ENCODE peak calls at places on chromosomes 4 and X, in four cellular contexts. H is GM23248, I is fibroblast of lung, K is HCT116. E is an unnamed sample. For H3K4me1, the result is how much of the 10 kb centered on the place peaks cover.

GRCh38 chr4:151638295-151638858 is 122.4 kb downstream of the GATB start:
- DNase-seq in K (no peak), I (no peak), H (no peak), E (no peak)

GRCh38 chrX:128436397-128437103 is 384.3 kb upstream of the ACTRT1 start:
- DNase-seq in H (no peak), I (no peak), K (no peak), E (no peak)

GRCh38 chr4:26558166-26558895 is 25.6 kb upstream of the TBC1D19 start:
- DNase-seq in H (peak), K (no peak), I (no peak), E (no peak)

GRCh38 chrX:129678176-129678880 is 23.6 kb upstream of the APLN start:
- DNase-seq in I (peak), K (no peak), H (peak), E (no peak)

GRCh38 chrX:39955621-39956020 is 142.1 kb downstream of the BCOR start:
- DNase-seq in I (no peak), K (no peak), H (no peak), E (no peak)

GRCh38 chr4:144788469-144788868 is 142.5 kb downstream of the HHIP start:
- DNase-seq in K (no peak), I (no peak), H (no peak), E (no peak)

GRCh38 chr4:103050736-103051436 is 25.7 kb downstream of the SLC9B2 start:
- DNase-seq in I (no peak), K (no peak), H (peak), E (peak)

GRCh38 chr4:185229021-185229818 is 19.8 kb downstream of the SNX25 start:
- DNase-seq in I (no peak), H (no peak), K (no peak), E (no peak)

GRCh38 chr4:174521800-174522182 is 497 bp downstream of the HPGD start:
- DNase-seq in H (peak), I (no peak), K (no peak), E (no peak)

GRCh38 chr4:115274545-115274944 is 161.1 kb upstream of the NDST4 start:
- DNase-seq in K (no peak), I (no peak), H (no peak), E (no peak)

GRCh38 chr4:30354605-30355004 is 365.6 kb upstream of the PCDH7 start:
- DNase-seq in H (no peak), K (no peak), I (no peak), E (no peak)

GRCh38 chr4:167826281-167826680 is 266.1 kb upstream of the ANXA10 start:
- DNase-seq in H (no peak), K (no peak), I (peak), E (no peak)

GRCh38 chr4:101464596-101464995 is 117.3 kb upstream of the PPP3CA start:
- DNase-seq in I (no peak), H (no peak), K (no peak), E (no peak)

GRCh38 chrX:1412551-1413161 is 20.7 kb upstream of the SLC25A6 start:
- DNase-seq in H (no peak), I (no peak), K (no peak), E (no peak)

GRCh38 chr4:186693159-186693815 is 30.4 kb downstream of the FAT1 start:
- DNase-seq in K (peak), H (peak), I (peak), E (peak)

GRCh38 chrX:57821703-57822375 is 88.4 kb downstream of the ZXDA start:
- DNase-seq in H (peak), I (peak), K (peak), E (peak)

GRCh38 chr4:185576918-185577591 is 41.7 kb upstream of the PDLIM3 start:
- DNase-seq in I (no peak), K (no peak), H (no peak), E (peak)

GRCh38 chr4:159016527-159017137 is 86.2 kb upstream of the RAPGEF2 start:
- DNase-seq in I (peak), K (no peak), H (no peak), E (peak)

GRCh38 chr4:2600878-2601277 is 64.4 kb downstream of the FAM193A start:
- DNase-seq in H (no peak), K (no peak), I (no peak), E (no peak)

GRCh38 chrX:53088136-53088974 is 5.6 kb upstream of the KANTR start:
- DNase-seq in I (peak), K (no peak), H (peak), E (peak)

GRCh38 chrX:135015526-135016245 is 6.7 kb downstream of the RTL8B start:
- DNase-seq in K (no peak), I (no peak), H (no peak), E (no peak)

GRCh38 chrX:152072236-152072635 is 66.1 kb downstream of the MAGEA10 start:
- DNase-seq in K (no peak), I (peak), H (peak), E (peak)

GRCh38 chr4:185987976-185988627 is 80.9 kb upstream of the TLR3 start:
- DNase-seq in K (no peak), H (peak), I (no peak), E (peak)

GRCh38 chrX:118189628-118190027 is 73.0 kb upstream of the KLHL13 start:
- DNase-seq in H (no peak), I (no peak), K (no peak), E (no peak)

GRCh38 chr4:57490520-57490919 is 380.3 kb upstream of the IGFBP7 start:
- DNase-seq in H (no peak), I (no peak), K (no peak), E (no peak)

GRCh38 chrX:28120076-28120475 is 138.8 kb upstream of the DCAF8L1 start:
- DNase-seq in H (no peak), K (peak), I (no peak), E (no peak)

GRCh38 chr4:111066447-111066846 is 443.6 kb upstream of the PITX2 start:
- DNase-seq in I (no peak), H (peak), K (no peak), E (peak)

GRCh38 chr4:119755599-119755998 is 127.0 kb upstream of the PDE5A start:
- DNase-seq in H (no peak), K (no peak), I (no peak), E (peak)

GRCh38 chr4:37008199-37008598 is 236.3 kb upstream of the NWD2 start:
- DNase-seq in I (peak), K (no peak), H (no peak), E (no peak)

GRCh38 chrX:20595928-20596550 is 329.3 kb upstream of the RPS6KA3 start:
- DNase-seq in I (peak), H (peak), K (no peak), E (peak)

GRCh38 chrX:154815274-154815818 is 10.1 kb upstream of the MPP1 start:
- DNase-seq in I (peak), K (no peak), H (peak), E (peak)

GRCh38 chr4:25861951-25862410 is 807 bp downstream of the SEL1L3 start:
- DNase-seq in K (no peak), H (peak), I (peak), E (peak)

GRCh38 chrX:42691196-42691595 is 86.8 kb downstream of the PPP1R2C start:
- DNase-seq in K (no peak), I (no peak), H (no peak), E (no peak)

GRCh38 chrX:46465203-46465602 is 80.0 kb downstream of the ZNF674 start:
- DNase-seq in K (no peak), I (no peak), H (no peak), E (no peak)

GRCh38 chr4:102263024-102263787 is 82.1 kb downstream of the SLC39A8 start:
- DNase-seq in H (peak), I (peak), K (peak), E (peak)

GRCh38 chr4:158172196-158172557 is 648 bp downstream of the GASK1B start:
- DNase-seq in I (peak), H (peak), K (no peak), E (peak)

GRCh38 chrX:135345328-135345645 is 36.0 kb downstream of the ETDC start:
- DNase-seq in H (peak), I (peak), K (no peak), E (peak)

GRCh38 chrX:2693526-2694002 is 2.5 kb downstream of the CD99 start:
- DNase-seq in H (peak), I (no peak), K (no peak), E (no peak)

GRCh38 chr4:181647396-181648107 is 595.6 kb upstream of the TENM3 start:
- DNase-seq in K (no peak), H (peak), I (peak), E (no peak)

GRCh38 chr4:95556460-95556859 is 7.7 kb upstream of the UNC5C start:
- DNase-seq in K (peak), H (no peak), I (peak), E (no peak)

GRCh38 chrX:44338361-44338760 is 5.1 kb downstream of the EFHC2 start:
- DNase-seq in H (no peak), K (no peak), I (no peak), E (no peak)

GRCh38 chrX:44344687-44345086 is 1.2 kb upstream of the EFHC2 start:
- DNase-seq in K (no peak), I (no peak), H (no peak), E (no peak)

GRCh38 chrX:44344194-44344593 is 722 bp upstream of the EFHC2 start:
- DNase-seq in I (no peak), H (no peak), K (no peak), E (no peak)

GRCh38 chrX:44342866-44343265 is 606 bp downstream of the EFHC2 start:
- DNase-seq in K (no peak), I (no peak), H (no peak), E (no peak)

DNA sequence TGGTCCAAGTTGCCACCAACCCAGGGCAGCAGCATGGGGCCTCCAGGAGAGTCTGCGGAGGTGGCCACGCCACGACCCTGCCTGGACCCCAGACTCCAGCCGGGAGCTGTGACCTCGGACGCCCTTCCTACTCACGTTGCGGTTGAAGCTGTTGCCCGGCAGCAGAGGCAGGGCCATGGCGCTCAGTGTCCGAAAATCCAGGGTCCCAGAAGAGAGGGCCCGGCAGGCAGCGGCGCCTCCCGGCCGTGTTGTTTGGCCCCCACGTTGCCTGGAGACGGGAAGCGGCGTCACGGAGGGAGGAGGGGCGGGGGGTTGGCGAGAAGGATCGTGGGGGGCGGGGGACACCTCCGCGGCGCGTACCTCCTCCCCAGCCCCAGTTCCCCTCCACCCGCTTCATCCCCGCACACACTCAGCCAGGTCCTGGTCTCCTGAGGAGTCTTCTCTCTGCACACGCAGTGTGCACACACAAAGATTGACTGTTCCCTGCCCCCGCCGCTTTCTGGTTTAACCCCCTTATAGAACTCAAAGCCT is at the start of gene EFHC2:
- DNase-seq in H (peak), K (no peak), I (peak), E (peak)
- H3K4me1 ChIP-seq in H (under half), K (under half), I (under half), E (under half)

DNA sequence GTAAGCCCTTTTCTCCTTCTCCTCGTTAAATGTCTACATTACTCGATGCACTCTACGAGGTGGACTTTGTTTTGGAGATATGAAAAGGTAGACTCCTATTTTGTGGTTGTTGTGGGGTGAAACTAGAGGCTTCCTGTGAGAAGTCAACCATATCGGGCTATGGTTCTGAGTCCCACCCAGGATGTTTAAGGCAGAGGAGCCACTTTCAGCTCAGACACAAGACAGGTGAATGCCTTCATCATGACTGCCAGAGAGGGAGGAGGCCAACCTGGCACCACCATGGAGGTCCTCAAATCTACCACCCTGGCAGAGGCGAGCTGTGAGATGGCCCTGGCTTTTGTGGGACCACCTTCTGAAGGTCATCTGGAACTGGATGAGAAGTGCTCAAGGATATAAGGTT is 154.4 kb upstream of the KLF3 start:
- DNase-seq in I (no peak), H (no peak), K (no peak), E (no peak)
- H3K4me2 ChIP-seq in I (no peak), H (no peak), K (no peak), E (no peak)

GRCh38 chr4:6913350-6913749 is 3.7 kb downstream of the TBC1D14 start:
- DNase-seq in K (no peak), I (no peak), H (no peak), E (no peak)

GRCh38 chr4:6914448-6914847 is 4.8 kb downstream of the TBC1D14 start:
- DNase-seq in K (no peak), I (no peak), H (no peak), E (no peak)

GRCh38 chr4:6910340-6910959 is 824 bp downstream of the TBC1D14 start:
- DNase-seq in I (no peak), K (no peak), H (peak), E (no peak)

GRCh38 chr4:6910960-6911874 is 1.6 kb downstream of the TBC1D14 start:
- DNase-seq in I (no peak), H (no peak), K (no peak), E (no peak)

DNA sequence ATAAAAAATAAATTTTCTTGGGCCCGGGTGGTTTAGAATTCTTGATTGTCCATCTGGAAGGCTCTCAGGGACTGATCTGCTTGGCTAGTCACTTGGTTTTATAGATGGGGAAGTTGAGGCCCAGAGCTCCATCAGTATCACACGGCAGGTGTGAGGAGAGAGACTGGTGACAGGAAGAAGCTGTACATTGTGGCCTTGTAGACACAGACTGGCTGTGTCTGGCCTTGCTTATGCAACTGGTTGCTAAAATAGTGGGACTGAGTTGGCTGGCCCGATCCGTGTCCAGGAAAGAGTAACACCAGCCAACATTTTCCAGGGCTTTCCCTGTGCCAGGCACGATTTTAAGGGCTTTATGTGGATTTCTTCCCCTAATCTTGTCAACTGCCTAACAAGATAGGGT is 2.8 kb downstream of the TBC1D14 start:
- DNase-seq in H (no peak), I (no peak), K (no peak), E (no peak)
- H3K4me1 ChIP-seq in H (under half), I (under half), K (half or more), E (under half)

DNA sequence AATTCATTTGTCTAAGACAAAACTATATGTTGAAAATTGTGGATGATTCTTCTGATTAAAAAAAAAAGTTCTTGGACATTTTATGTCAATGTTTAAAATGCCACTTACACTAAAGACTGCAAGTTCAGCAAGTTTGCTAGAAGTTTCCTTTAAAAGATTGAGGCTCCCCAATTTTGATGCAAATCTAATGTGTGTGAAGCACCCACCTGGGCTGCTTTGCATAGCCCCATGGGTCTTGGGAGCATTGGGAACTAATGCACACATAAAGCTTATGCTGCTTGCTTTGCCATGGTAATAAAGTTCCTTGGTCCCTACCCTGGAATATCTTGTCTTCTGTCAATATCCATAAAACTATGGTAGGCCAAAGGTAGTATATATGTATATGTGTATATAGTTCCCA is 725.9 kb upstream of the GRID2 start:
- DNase-seq in H (no peak), I (no peak), K (no peak), E (no peak)
- H3K4me2 ChIP-seq in H (no peak), I (no peak), K (no peak), E (no peak)

E was measured in astrocyte.